ENCODE peak calls at places on chromosome 11, in eight cellular contexts. N, H, F, R, Y, U, D and V are unnamed samples.

GRCh38 chr11:65103476-65103875 is 7.5 kb downstream of the VPS51 start:
- DNase-seq in N (no peak), Y (no peak), R (no peak), U (no peak), D (no peak), H (no peak), F (no peak), V (no peak)

GRCh38 chr11:69419662-69420061 is 61.8 kb upstream of the LINC01488 start:
- DNase-seq in R (no peak), N (no peak), U (no peak), Y (no peak), F (no peak), H (peak), D (peak), V (no peak)

GRCh38 chr11:1271406-1271805 is 38.0 kb downstream of the TOLLIP start:
- DNase-seq in U (no peak), H (no peak), D (no peak), N (no peak), F (no peak), R (no peak), Y (no peak), V (no peak)

GRCh38 chr11:118295834-118296454 is 8.6 kb upstream of the CD3E start:
- DNase-seq in U (no peak), N (no peak), D (peak), Y (no peak), H (peak), R (no peak), F (peak), V (no peak)

GRCh38 chr11:2382129-2382517 is 5.0 kb downstream of the CD81 start:
- DNase-seq in Y (no peak), R (no peak), F (no peak), U (no peak), D (no peak), N (no peak), H (no peak), V (no peak)

GRCh38 chr11:74932797-74933196 is 16.1 kb downstream of the XRRA1 start:
- DNase-seq in U (no peak), N (no peak), D (peak), H (peak), F (peak), Y (no peak), R (no peak), V (no peak)

GRCh38 chr11:11448626-11449025 is 95.6 kb upstream of the CSNK2A3 start:
- DNase-seq in H (no peak), N (no peak), D (no peak), F (no peak), U (no peak), Y (no peak), R (no peak), V (no peak)

GRCh38 chr11:64539711-64540420 is 51.2 kb upstream of the SLC22A12 start:
- DNase-seq in D (no peak), H (no peak), N (no peak), R (peak), F (no peak), Y (no peak), U (no peak), V (no peak)

GRCh38 chr11:60947666-60948065 is 4.3 kb downstream of the SLC15A3 start:
- DNase-seq in H (no peak), Y (no peak), N (no peak), U (no peak), R (peak), D (no peak), F (no peak), V (no peak)